ENCODE peak calls at places on chromosomes 6 and 20, in six cellular contexts. G is left ventricle myocardium inferior; Y is psoas muscle; Q is activated CD8-positive, alpha-beta memory T cell treated with anti-CD3 and anti-CD28 coated beads for 4 hours; V is T-cell; E is T follicular helper cell. B is an unnamed sample.

GRCh38 chr6:106490974-106491373 is 130.5 kb downstream of the CRYBG1 start:
- DNase-seq in Y (no peak), Q (no peak), E (no peak), G (no peak), V (no peak), B (no peak)

GRCh38 chr20:41048475-41049242 is 20.0 kb downstream of the TOP1 start:
- DNase-seq in Y (no peak), V (no peak), E (no peak), G (no peak), Q (no peak), B (no peak)

GRCh38 chr6:2196079-2196679 is 49.2 kb downstream of the GMDS start:
- DNase-seq in Y (no peak), E (peak), V (peak), G (no peak), Q (no peak), B (no peak)

GRCh38 chr6:22642254-22642653 is 72.9 kb downstream of the HDGFL1 start:
- DNase-seq in E (no peak), V (no peak), Q (no peak), Y (no peak), G (no peak), B (no peak)

GRCh38 chr6:46983007-46983411 is 59.1 kb downstream of the ADGRF1 start:
- DNase-seq in Y (no peak), E (no peak), G (no peak), Q (no peak), V (no peak), B (no peak)

GRCh38 chr20:38187512-38187911 is 22.4 kb upstream of the TGM2 start:
- DNase-seq in E (no peak), V (no peak), Q (no peak), G (no peak), Y (no peak), B (no peak)

GRCh38 chr6:142885182-142885867 is 59.7 kb downstream of the HIVEP2 start:
- DNase-seq in V (peak), G (no peak), E (peak), Q (peak), Y (no peak), B (peak)

GRCh38 chr6:53436904-53437303 is 88.2 kb upstream of the ELOVL5 start:
- DNase-seq in G (no peak), Q (no peak), Y (no peak), E (no peak), V (no peak), B (no peak)

GRCh38 chr6:90000864-90001731 is 106.8 kb downstream of the GJA10 start:
- DNase-seq in G (no peak), Y (no peak), E (no peak), V (no peak), Q (no peak), B (no peak)

B was measured in T-helper 9 cell.